ENCODE peak calls at places on chromosomes 1 and 21, in eight cellular contexts. Y, H, A, U, K, L, T and M are unnamed samples.

GRCh38 chr21:45466330-45467220 is 61.6 kb downstream of the COL18A1 start:
- DNase-seq in L (no peak), A (no peak), T (no peak), Y (no peak), U (no peak), H (no peak), K (no peak), M (no peak)

GRCh38 chr21:35226302-35226701 is 177.2 kb upstream of the RUNX1 start:
- DNase-seq in H (peak), Y (peak), A (no peak), K (no peak), T (peak), L (no peak), U (no peak), M (peak)

GRCh38 chr1:118136511-118136937 is 48.5 kb downstream of the SPAG17 start:
- DNase-seq in T (peak), U (no peak), L (no peak), A (no peak), H (no peak), Y (no peak), K (peak), M (peak)

GRCh38 chr1:106962591-106962990 is 93.9 kb upstream of the PRMT6 start:
- DNase-seq in T (peak), A (no peak), H (no peak), L (no peak), Y (no peak), K (no peak), U (no peak), M (no peak)

GRCh38 chr21:16195476-16195875 is 465.7 kb downstream of the USP25 start:
- DNase-seq in H (peak), U (no peak), K (peak), T (no peak), A (no peak), L (no peak), Y (no peak), M (no peak)

GRCh38 chr21:42040411-42041180 is 30.4 kb upstream of the ZBTB21 start:
- DNase-seq in K (no peak), U (no peak), H (peak), L (no peak), A (no peak), Y (no peak), T (peak), M (peak)

GRCh38 chr21:41509733-41510132 is 1.8 kb upstream of the TMPRSS2 start:
- DNase-seq in L (no peak), A (no peak), H (no peak), U (no peak), K (no peak), Y (no peak), T (no peak), M (no peak)

GRCh38 chr1:109927908-109928307 is 17.3 kb downstream of the CSF1 start:
- DNase-seq in A (no peak), T (no peak), U (no peak), K (no peak), Y (no peak), H (peak), L (no peak), M (no peak)

GRCh38 chr1:78254517-78254916 is 208.8 kb downstream of the GIPC2 start:
- DNase-seq in U (no peak), H (no peak), Y (no peak), K (no peak), T (peak), L (no peak), A (no peak), M (peak)

GRCh38 chr1:52368383-52369172 is 2.6 kb upstream of the CC2D1B start:
- DNase-seq in H (peak), A (peak), U (peak), T (peak), K (peak), L (peak), Y (peak), M (no peak)

GRCh38 chr21:44801468-44802395 is at the start of gene UBE2G2:
- DNase-seq in A (peak), H (peak), U (peak), L (peak), K (peak), T (peak), Y (peak), M (no peak)

GRCh38 chr1:30452925-30453324 is 270.5 kb downstream of the MATN1 start:
- DNase-seq in T (no peak), H (no peak), L (no peak), U (no peak), K (no peak), Y (no peak), A (no peak), M (no peak)

GRCh38 chr1:115507256-115507589 is 134.5 kb upstream of the VANGL1 start:
- DNase-seq in K (no peak), L (no peak), T (peak), U (no peak), A (no peak), H (peak), Y (peak), M (no peak)

GRCh38 chr1:189859385-189859977 is 618.2 kb downstream of the BRINP3 start:
- DNase-seq in Y (peak), H (no peak), L (no peak), K (peak), T (peak), A (no peak), U (no peak), M (no peak)

GRCh38 chr1:119005870-119006405 is 17.8 kb upstream of the TBX15 start:
- DNase-seq in H (no peak), K (no peak), A (no peak), U (no peak), L (no peak), T (no peak), Y (no peak), M (no peak)

GRCh38 chr21:25953659-25954058 is 216.9 kb downstream of the APP start:
- DNase-seq in A (no peak), U (no peak), H (peak), T (no peak), L (no peak), K (no peak), Y (no peak), M (no peak)

GRCh38 chr1:222276062-222276461 is 271.8 kb downstream of the HHIPL2 start:
- DNase-seq in H (no peak), K (no peak), T (no peak), A (no peak), Y (no peak), L (no peak), U (no peak), M (no peak)

GRCh38 chr1:58576727-58577675 is at the start of gene TACSTD2:
- DNase-seq in Y (peak), L (no peak), H (peak), T (no peak), K (no peak), U (no peak), A (no peak), M (no peak)

GRCh38 chr21:36103434-36103833 is 31.4 kb upstream of the CBR3 start:
- DNase-seq in T (no peak), Y (no peak), L (no peak), H (no peak), A (no peak), K (no peak), U (no peak), M (no peak)

GRCh38 chr1:17016317-17016661 is 4.6 kb upstream of the ATP13A2 start:
- DNase-seq in T (peak), U (no peak), A (no peak), K (no peak), Y (no peak), L (no peak), H (peak), M (no peak)

GRCh38 chr1:235299514-235299858 is 28.5 kb downstream of the ARID4B start:
- DNase-seq in U (no peak), H (no peak), T (no peak), K (no peak), A (no peak), L (no peak), Y (no peak), M (no peak)

GRCh38 chr21:17003221-17003620 is 509.6 kb upstream of the CXADR start:
- DNase-seq in K (no peak), H (no peak), A (no peak), U (no peak), T (no peak), L (no peak), Y (no peak), M (peak)

GRCh38 chr1:208298593-208299233 is 54.5 kb upstream of the PLXNA2 start:
- DNase-seq in Y (no peak), K (no peak), A (no peak), U (no peak), T (no peak), H (no peak), L (no peak), M (no peak)

GRCh38 chr1:244022301-244022700 is 28.8 kb upstream of the ZBTB18 start:
- DNase-seq in K (no peak), Y (no peak), H (no peak), A (no peak), T (no peak), U (no peak), L (no peak), M (peak)

GRCh38 chr1:236128646-236129178 is 13.6 kb upstream of the GPR137B start:
- DNase-seq in K (no peak), A (no peak), Y (no peak), H (no peak), L (no peak), U (no peak), T (no peak), M (no peak)

GRCh38 chr1:201783572-201783971 is 45.4 kb upstream of the IPO9 start:
- DNase-seq in T (no peak), U (no peak), H (no peak), K (no peak), L (no peak), Y (no peak), A (no peak), M (no peak)

GRCh38 chr1:152347116-152347728 is 12.6 kb downstream of the FLG2 start:
- DNase-seq in Y (peak), H (peak), A (no peak), T (peak), U (peak), L (no peak), K (peak), M (no peak)

GRCh38 chr1:226643701-226644540 is 95.2 kb downstream of the ITPKB start:
- DNase-seq in A (no peak), L (no peak), H (no peak), Y (no peak), U (peak), K (peak), T (no peak), M (no peak)

GRCh38 chr1:227317541-227318002 is 720 bp downstream of the CDC42BPA start:
- DNase-seq in L (no peak), Y (peak), K (no peak), H (peak), U (peak), A (no peak), T (peak), M (no peak)

GRCh38 chr1:207822124-207822601 is 70.3 kb downstream of the CD46 start:
- DNase-seq in H (no peak), K (no peak), L (no peak), U (no peak), Y (no peak), A (no peak), T (no peak), M (no peak)

GRCh38 chr1:169214598-169214997 is 108.1 kb downstream of the ATP1B1 start:
- DNase-seq in K (no peak), U (no peak), Y (no peak), H (no peak), A (no peak), L (no peak), T (no peak), M (no peak)